ENCODE peak calls at places on chromosomes 5 and 9, in eight cellular contexts. X is prostate gland; N is breast epithelium; V is GM23338; M is CD8-positive, alpha-beta T cell; B is heart left ventricle; A is uterus; F is IMR-90. T is an unnamed sample. For H3K27me3, the result is how much of the 10 kb centered on the place peaks cover.

GRCh38 chr9:36874921-36875320 is 159.1 kb downstream of the PAX5 start:
- DNase-seq in F (peak), A (no peak), V (no peak), N (no peak), X (no peak), B (no peak), M (no peak), T (no peak)

GRCh38 chr5:10324519-10325370 is 17.0 kb upstream of the CMBL start:
- DNase-seq in M (no peak), B (no peak), N (no peak), X (no peak), A (no peak), F (no peak), V (no peak), T (no peak)

GRCh38 chr5:15499528-15500325 is at the start of gene FBXL7:
- DNase-seq in F (peak), V (peak), A (peak), X (peak), N (peak), B (peak), M (no peak), T (peak)

GRCh38 chr9:129995409-129996160 is 47.4 kb downstream of the FNBP1 start:
- DNase-seq in V (peak), A (no peak), M (no peak), N (no peak), F (peak), X (no peak), B (no peak), T (no peak)

GRCh38 chr9:16062542-16063240 is 509.8 kb downstream of the CCDC171 start:
- DNase-seq in B (no peak), A (no peak), M (no peak), V (no peak), N (no peak), X (no peak), F (peak), T (no peak)

GRCh38 chr5:105885266-105885665 is 1785.5 kb downstream of the EFNA5 start:
- DNase-seq in F (peak), B (no peak), A (no peak), X (no peak), V (no peak), M (no peak), N (no peak), T (no peak)

GRCh38 chr5:177133119-177133844 is at the start of gene NSD1:
- DNase-seq in X (peak), A (peak), V (peak), B (peak), N (peak), F (peak), M (peak), T (peak)

GRCh38 chr9:137313956-137314560 is 12.0 kb upstream of the NRARP start:
- DNase-seq in N (peak), M (no peak), B (no peak), X (no peak), F (no peak), A (no peak), V (no peak), T (no peak)

GRCh38 chr5:143376911-143377838 is 26.3 kb downstream of the NR3C1 start:
- DNase-seq in V (peak), X (no peak), M (no peak), F (peak), N (no peak), A (no peak), B (no peak), T (no peak)

GRCh38 chr9:132151118-132151517 is 10.7 kb upstream of the NTNG2 start:
- DNase-seq in V (no peak), N (no peak), X (no peak), F (no peak), A (no peak), M (no peak), B (no peak), T (no peak)

GRCh38 chr5:18744990-18745590 is 1110.8 kb downstream of the TAF11L14 start:
- DNase-seq in V (no peak), F (no peak), A (no peak), B (no peak), M (no peak), N (no peak), X (no peak), T (no peak)

GRCh38 chr5:110916373-110917049 is 155.0 kb upstream of the TSLP start:
- DNase-seq in M (no peak), B (no peak), F (peak), N (no peak), V (peak), A (no peak), X (no peak), T (no peak)

GRCh38 chr5:168324864-168325615 is 33.6 kb downstream of the WWC1 start:
- DNase-seq in B (no peak), A (no peak), M (no peak), V (no peak), N (no peak), X (no peak), F (no peak), T (no peak)

GRCh38 chr5:957730-958485 is 50.7 kb upstream of the NKD2 start:
- DNase-seq in X (no peak), A (no peak), F (peak), B (no peak), V (no peak), N (no peak), M (no peak), T (no peak)

GRCh38 chr5:14775857-14776256 is 95.7 kb downstream of the ANKH start:
- DNase-seq in N (no peak), M (no peak), X (no peak), B (peak), F (peak), V (no peak), A (no peak), T (peak)

GRCh38 chr5:163565931-163566608 is 60.7 kb downstream of the MAT2B start:
- DNase-seq in A (no peak), B (peak), F (peak), N (no peak), V (peak), X (peak), M (no peak), T (no peak)

DNA sequence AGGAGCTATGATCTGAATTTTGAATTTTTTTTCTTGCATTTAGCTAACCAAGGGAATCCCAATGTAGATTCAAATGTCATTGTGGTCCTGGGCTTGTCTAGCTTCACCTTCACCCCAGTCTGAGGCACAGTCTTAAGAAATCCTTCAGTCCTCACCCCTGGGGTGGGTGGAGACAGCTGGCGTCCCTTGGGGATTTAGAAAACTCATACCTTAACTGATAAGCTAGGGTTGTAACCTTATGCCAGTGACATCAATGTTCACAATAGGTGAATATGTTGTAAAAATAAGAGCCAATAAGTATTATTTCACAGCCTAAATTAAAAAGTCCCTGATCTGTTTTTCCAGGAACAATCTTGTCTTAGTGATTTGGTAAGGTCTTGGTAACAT is 4.6 kb downstream of the ISOC1 start:
- DNase-seq in B (no peak), V (no peak), F (peak), X (no peak), N (no peak), A (no peak), M (no peak), T (no peak)
- H3K4me3 ChIP-seq in B (no peak), V (no peak), F (no peak), X (no peak), N (no peak), A (no peak), M (no peak), T (no peak)

GRCh38 chr5:75009559-75010230 is 42.7 kb downstream of the GCNT4 start:
- DNase-seq in A (no peak), N (no peak), F (no peak), V (no peak), M (no peak), X (no peak), B (no peak), T (no peak)
- H3K27ac ChIP-seq in A (no peak), N (no peak), F (no peak), V (no peak), M (no peak), X (no peak), B (no peak), T (no peak)

GRCh38 chr5:76086060-76086459 is 2.9 kb downstream of the SV2C start:
- DNase-seq in V (no peak), M (no peak), A (no peak), B (no peak), F (no peak), X (no peak), N (no peak), T (no peak)

GRCh38 chr5:76082790-76083554 is at the start of gene SV2C:
- DNase-seq in X (no peak), N (no peak), B (peak), V (peak), F (no peak), M (no peak), A (no peak), T (no peak)

GRCh38 chr5:76084496-76085285 is 1.5 kb downstream of the SV2C start:
- DNase-seq in X (no peak), V (peak), B (no peak), M (no peak), N (no peak), F (no peak), A (no peak), T (no peak)

GRCh38 chr5:76083555-76084495 is 642 bp downstream of the SV2C start:
- DNase-seq in N (no peak), X (no peak), B (no peak), M (no peak), A (no peak), F (no peak), V (peak), T (no peak)

DNA sequence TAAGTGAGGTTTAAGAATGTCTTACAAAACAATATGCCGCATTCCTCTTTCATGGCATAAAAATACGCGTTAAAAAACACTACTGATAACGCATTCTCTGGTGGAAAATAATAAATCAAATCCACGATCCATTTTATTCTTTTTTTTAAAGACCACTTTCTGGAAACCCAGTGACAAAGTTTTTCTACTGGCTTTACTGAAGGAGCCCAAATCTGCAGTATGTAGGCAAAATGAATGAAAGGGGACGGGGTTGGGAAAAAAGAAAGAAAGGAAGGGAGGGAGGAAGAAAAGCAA is 2.0 kb downstream of the SV2C start:
- DNase-seq in M (no peak), A (no peak), X (no peak), B (no peak), N (no peak), F (no peak), V (no peak), T (no peak)
- H3K27me3 ChIP-seq in M (under half), A (under half), X (under half), B (under half), N (under half), F (under half), V (half or more), T (half or more)

DNA sequence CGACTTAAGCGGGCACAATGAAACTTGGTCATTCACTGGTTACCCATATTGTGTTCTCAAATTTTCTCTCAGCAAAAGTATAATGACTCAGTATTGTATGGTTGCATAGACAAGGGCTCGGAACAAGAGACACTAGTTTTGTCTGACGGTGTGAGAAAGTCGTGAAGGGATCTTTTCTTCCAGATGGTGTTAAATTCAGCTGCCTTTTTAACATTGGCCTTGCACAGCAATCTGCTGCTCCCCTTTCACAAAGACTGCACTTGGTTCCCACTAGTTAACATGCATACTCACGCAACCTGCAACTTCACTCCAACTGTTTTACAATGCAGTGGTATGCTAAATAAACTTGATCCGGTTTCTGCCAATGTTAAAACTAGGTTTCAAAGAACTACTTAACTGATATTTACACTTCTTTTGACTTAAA is 219.2 kb downstream of the MEF2C start:
- DNase-seq in M (no peak), X (no peak), A (no peak), B (no peak), N (no peak), F (no peak), V (peak), T (no peak)
- H3K4me3 ChIP-seq in M (no peak), X (no peak), A (no peak), B (no peak), N (no peak), F (no peak), V (no peak), T (peak)

GRCh38 chr5:134892282-134892681 is 12.6 kb upstream of the PCBD2 start:
- DNase-seq in N (no peak), M (no peak), V (no peak), B (no peak), F (no peak), X (no peak), A (no peak), T (no peak)

GRCh38 chr5:134892926-134893325 is 12.0 kb upstream of the PCBD2 start:
- DNase-seq in B (no peak), A (no peak), M (no peak), N (no peak), F (no peak), X (no peak), V (no peak), T (no peak)

GRCh38 chr5:134891473-134891872 is 13.5 kb upstream of the PCBD2 start:
- DNase-seq in A (no peak), M (no peak), X (no peak), N (no peak), F (no peak), V (no peak), B (no peak), T (no peak)

GRCh38 chr5:134889335-134889734 is 15.2 kb downstream of the TXNDC15 start:
- DNase-seq in X (no peak), F (no peak), B (no peak), V (no peak), M (no peak), N (no peak), A (no peak), T (no peak)

GRCh38 chr5:134893748-134894505 is 11.0 kb upstream of the PCBD2 start:
- DNase-seq in X (no peak), B (no peak), N (no peak), F (no peak), A (no peak), M (no peak), V (no peak), T (no peak)
- H3K27ac ChIP-seq in X (no peak), B (no peak), N (no peak), F (no peak), A (no peak), M (no peak), V (no peak), T (no peak)

GRCh38 chr5:116574682-116575634 is at the start of gene SEMA6A:
- DNase-seq in N (peak), X (peak), B (peak), A (peak), V (peak), F (peak), M (no peak), T (peak)

GRCh38 chr5:116573617-116574431 is 799 bp downstream of the SEMA6A start:
- DNase-seq in V (no peak), A (no peak), N (no peak), F (no peak), M (no peak), B (peak), X (peak), T (no peak)

GRCh38 chr5:116571568-116572321 is 2.9 kb downstream of the SEMA6A start:
- DNase-seq in N (no peak), X (no peak), B (no peak), F (no peak), M (no peak), A (no peak), V (peak), T (no peak)

GRCh38 chr5:116572375-116573278 is 2.0 kb downstream of the SEMA6A start:
- DNase-seq in B (peak), N (peak), X (peak), V (peak), F (no peak), M (no peak), A (peak), T (peak)

DNA sequence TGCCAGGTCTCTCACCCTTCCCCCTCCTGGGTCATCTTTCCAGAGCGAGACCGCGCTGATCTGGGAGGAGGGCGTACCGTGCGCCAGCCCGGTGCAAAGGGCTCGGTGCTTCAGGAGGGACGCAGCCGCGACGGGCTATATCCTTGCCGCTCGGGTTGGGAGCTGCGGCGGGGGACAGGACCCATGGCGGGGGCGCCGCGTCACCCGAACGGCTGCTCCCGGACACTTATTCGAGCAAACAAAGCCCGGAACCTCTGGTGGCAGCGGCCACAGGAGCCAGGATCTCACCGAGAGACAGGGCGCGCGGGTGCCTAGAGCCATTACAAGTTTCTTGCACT is 1.4 kb downstream of the SEMA6A start:
- DNase-seq in X (peak), B (no peak), M (no peak), F (no peak), N (peak), V (no peak), A (peak), T (peak)
- H3K27me3 ChIP-seq in X (under half), B (under half), M (under half), F (under half), N (under half), V (under half), A (under half), T (under half)

GRCh38 chr5:141478321-141478945 is 2.7 kb downstream of the PCDHGC3 start:
- DNase-seq in B (no peak), A (no peak), V (peak), X (peak), N (peak), F (peak), M (no peak), T (no peak)

GRCh38 chr5:141479776-141480175 is 4.0 kb downstream of the PCDHGC3 start:
- DNase-seq in A (no peak), V (no peak), N (no peak), M (no peak), F (peak), B (no peak), X (no peak), T (no peak)

GRCh38 chr5:141477169-141477568 is 1.4 kb downstream of the PCDHGC3 start:
- DNase-seq in A (no peak), N (no peak), V (no peak), X (no peak), M (no peak), B (no peak), F (no peak), T (no peak)

GRCh38 chr5:141476132-141476909 is 555 bp downstream of the PCDHGC3 start:
- DNase-seq in N (no peak), A (peak), M (no peak), F (peak), X (peak), V (peak), B (peak), T (no peak)

DNA sequence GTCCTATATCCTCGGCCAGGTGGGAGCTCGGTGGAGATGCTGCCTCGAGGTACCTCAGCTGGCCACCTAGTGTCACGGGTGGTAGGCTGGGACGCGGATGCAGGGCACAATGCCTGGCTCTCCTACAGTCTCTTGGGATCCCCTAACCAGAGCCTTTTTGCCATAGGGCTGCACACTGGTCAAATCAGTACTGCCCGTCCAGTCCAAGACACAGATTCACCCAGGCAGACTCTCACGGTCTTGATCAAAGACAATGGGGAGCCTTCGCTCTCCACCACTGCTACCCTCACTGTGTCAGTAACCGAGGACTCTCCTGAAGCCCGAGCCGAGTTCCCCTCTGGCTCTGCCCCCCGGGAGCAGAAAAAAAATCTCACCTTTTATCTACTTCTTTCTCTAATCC is 2.0 kb downstream of the PCDHGC3 start:
- DNase-seq in V (no peak), B (no peak), F (no peak), A (no peak), M (no peak), N (no peak), X (no peak), T (no peak)
- H3K4me3 ChIP-seq in V (peak), B (peak), F (peak), A (peak), M (no peak), N (peak), X (peak), T (peak)

DNA sequence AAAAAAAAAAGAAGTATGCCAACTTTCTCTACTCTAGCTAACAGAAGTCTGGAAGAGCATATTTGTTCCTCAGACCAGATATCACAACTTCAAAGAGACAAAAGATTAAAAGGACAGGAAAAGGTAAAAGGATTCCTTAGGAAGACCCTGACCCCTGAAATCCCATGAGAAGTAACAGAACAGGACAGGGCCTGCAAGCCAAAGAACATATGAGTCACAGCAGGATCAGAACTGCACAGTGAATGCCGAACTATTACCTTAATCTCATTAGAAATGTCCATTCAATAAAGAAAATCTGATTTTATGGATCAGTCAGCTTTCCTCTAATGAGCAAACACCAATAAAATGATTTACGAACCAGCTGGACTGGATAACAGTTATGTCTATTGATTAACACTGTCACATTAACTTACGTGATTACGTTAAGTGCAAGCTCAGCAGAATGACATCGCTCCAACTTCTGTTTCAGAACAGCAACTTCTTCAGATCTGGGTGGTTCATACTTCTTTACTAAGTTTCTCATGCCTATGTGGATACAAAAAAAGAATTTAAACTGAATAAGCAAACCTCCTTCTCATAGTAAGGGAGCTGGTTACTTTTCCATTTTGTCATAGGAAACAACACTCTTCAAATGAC is 13.6 kb downstream of the CCNH start:
- DNase-seq in X (no peak), M (no peak), N (no peak), V (no peak), A (no peak), B (no peak), F (no peak), T (no peak)
- H3K27ac ChIP-seq in X (no peak), M (no peak), N (peak), V (no peak), A (no peak), B (peak), F (no peak), T (no peak)

GRCh38 chr9:113139225-113139829 is 11.5 kb upstream of the SLC31A2 start:
- DNase-seq in V (no peak), X (no peak), A (no peak), F (no peak), B (no peak), N (no peak), M (no peak), T (peak)

GRCh38 chr9:113131689-113132151 is 19.1 kb upstream of the SLC31A2 start:
- DNase-seq in F (peak), N (no peak), M (no peak), V (peak), B (no peak), A (no peak), X (no peak), T (no peak)

GRCh38 chr9:113138760-113139159 is 12.0 kb upstream of the SLC31A2 start:
- DNase-seq in N (no peak), X (no peak), B (no peak), F (no peak), M (no peak), A (no peak), V (no peak), T (no peak)

GRCh38 chr9:113139953-113140352 is 10.9 kb upstream of the SLC31A2 start:
- DNase-seq in B (no peak), A (no peak), F (no peak), V (no peak), M (no peak), N (no peak), X (no peak), T (no peak)

GRCh38 chr9:113137196-113138168 is 13.3 kb upstream of the SLC31A2 start:
- DNase-seq in N (no peak), B (no peak), V (no peak), M (no peak), X (no peak), F (no peak), A (no peak), T (no peak)
- H3K27me3 ChIP-seq in N (under half), B (under half), V (under half), M (under half), X (under half), F (under half), A (under half), T (under half)

T was measured in dorsolateral prefrontal cortex.